ENCODE peak calls at places on chromosomes 13 and 19, in five cellular contexts. F, G, Q, A and X are unnamed samples.

GRCh38 chr19:2032296-2032941 is 16.9 kb upstream of the BTBD2 start:
- DNase-seq in A (peak), Q (no peak), F (peak), G (peak), X (peak)

GRCh38 chr13:64639206-64639605 is 2590.9 kb downstream of the PCDH9 start:
- DNase-seq in A (no peak), F (no peak), G (no peak), Q (no peak), X (no peak)

GRCh38 chr19:19105365-19106060 is 32.8 kb downstream of the TMEM161A start:
- DNase-seq in F (peak), G (no peak), Q (no peak), A (peak), X (peak)

GRCh38 chr13:38686635-38687245 is at the start of gene FREM2:
- DNase-seq in G (no peak), Q (no peak), A (no peak), F (no peak), X (peak)

GRCh38 chr19:54478677-54479266 is 5.7 kb upstream of the CDC42EP5 start:
- DNase-seq in G (peak), A (no peak), Q (no peak), F (peak), X (no peak)

GRCh38 chr13:99693812-99694211 is 192.5 kb downstream of the TM9SF2 start:
- DNase-seq in Q (no peak), G (no peak), A (no peak), F (no peak), X (no peak)

GRCh38 chr19:37007587-37008220 is 70.5 kb upstream of the ZNF420 start:
- DNase-seq in A (peak), Q (peak), G (no peak), F (peak), X (peak)

GRCh38 chr13:110116072-110116487 is 190.9 kb downstream of the COL4A1 start:
- DNase-seq in Q (no peak), A (no peak), F (peak), G (no peak), X (no peak)

GRCh38 chr19:54231077-54231931 is 8.5 kb upstream of the LILRB3 start:
- DNase-seq in G (peak), Q (peak), F (peak), A (peak), X (peak)

GRCh38 chr19:40283414-40284250 is 1.5 kb downstream of the AKT2 start:
- DNase-seq in F (no peak), G (no peak), A (no peak), Q (no peak), X (peak)

GRCh38 chr19:35757231-35757748 is 461 bp upstream of the HSPB6 start:
- DNase-seq in F (no peak), A (peak), G (no peak), Q (no peak), X (peak)

GRCh38 chr13:109361562-109361961 is 424.8 kb downstream of the IRS2 start:
- DNase-seq in F (no peak), Q (no peak), A (no peak), G (no peak), X (no peak)

GRCh38 chr13:72652681-72653080 is 74.7 kb downstream of the MZT1 start:
- DNase-seq in G (peak), F (peak), A (no peak), Q (no peak), X (no peak)

GRCh38 chr13:51729853-51730553 is 74.0 kb downstream of the DHRS12 start:
- DNase-seq in F (peak), Q (peak), G (no peak), A (no peak), X (no peak)

GRCh38 chr13:78121459-78122348 is 203.1 kb upstream of the EDNRB start:
- DNase-seq in A (peak), Q (peak), G (peak), F (peak), X (no peak)

GRCh38 chr19:32814046-32814445 is 55.5 kb downstream of the SLC7A9 start:
- DNase-seq in G (no peak), Q (no peak), A (peak), F (no peak), X (no peak)

GRCh38 chr13:29454931-29455481 is 140.5 kb downstream of the SLC7A1 start:
- DNase-seq in F (peak), Q (no peak), A (no peak), G (no peak), X (no peak)

GRCh38 chr13:112445411-112446271 is 69.5 kb downstream of the SPACA7 start:
- DNase-seq in A (no peak), F (no peak), Q (no peak), G (no peak), X (no peak)

GRCh38 chr13:112806761-112807652 is 117.2 kb downstream of the ATP11A start:
- DNase-seq in G (no peak), F (no peak), A (no peak), Q (no peak), X (no peak)

GRCh38 chr19:1387684-1388636 is 4.3 kb downstream of the NDUFS7 start:
- DNase-seq in A (no peak), G (no peak), F (no peak), Q (no peak), X (no peak)